ENCODE peak calls at places on chromosomes 4 and X, in ten cellular contexts. One of them, this sample, is unnamed. For H4K20me1, the result is how much of the 10 kb centered on the place peaks cover.

GRCh38 chrX:109760241-109760921 is 27.3 kb upstream of the ACSL4 start:
- DNase-seq in MM.1S: no peak
- DNase-seq in neural progenitor cell: no peak
- DNase-seq in hepatocyte: no peak
- DNase-seq in PC-9: peak
- DNase-seq in HCT116: no peak
- DNase-seq in IMR-90: no peak
- DNase-seq in H1: no peak
- DNase-seq in fibroblast of lung: no peak
- DNase-seq in GM12878: no peak
- DNase-seq in this sample: no peak

GRCh38 chrX:148871422-148872152 is 371.2 kb downstream of the AFF2 start:
- DNase-seq in neural progenitor cell: no peak
- DNase-seq in MM.1S: no peak
- DNase-seq in GM12878: no peak
- DNase-seq in PC-9: no peak
- DNase-seq in hepatocyte: no peak
- DNase-seq in fibroblast of lung: peak
- DNase-seq in HCT116: no peak
- DNase-seq in H1: no peak
- DNase-seq in IMR-90: peak
- DNase-seq in this sample: peak

GRCh38 chr4:183111452-183111885 is 12.4 kb downstream of the WWC2 start:
- DNase-seq in H1: no peak
- DNase-seq in neural progenitor cell: no peak
- DNase-seq in GM12878: no peak
- DNase-seq in hepatocyte: no peak
- DNase-seq in PC-9: no peak
- DNase-seq in IMR-90: no peak
- DNase-seq in MM.1S: no peak
- DNase-seq in HCT116: no peak
- DNase-seq in fibroblast of lung: no peak
- DNase-seq in this sample: no peak

GRCh38 chr4:76716020-76716419 is 181.9 kb downstream of the SOWAHB start:
- DNase-seq in PC-9: no peak
- DNase-seq in HCT116: no peak
- DNase-seq in IMR-90: no peak
- DNase-seq in H1: no peak
- DNase-seq in MM.1S: no peak
- DNase-seq in hepatocyte: no peak
- DNase-seq in fibroblast of lung: no peak
- DNase-seq in GM12878: no peak
- DNase-seq in neural progenitor cell: no peak
- DNase-seq in this sample: no peak

GRCh38 chr4:146654976-146655761 is 16.5 kb downstream of the POU4F2 start:
- DNase-seq in GM12878: no peak
- DNase-seq in PC-9: no peak
- DNase-seq in IMR-90: peak
- DNase-seq in hepatocyte: peak
- DNase-seq in H1: peak
- DNase-seq in MM.1S: no peak
- DNase-seq in neural progenitor cell: peak
- DNase-seq in fibroblast of lung: peak
- DNase-seq in HCT116: no peak
- DNase-seq in this sample: no peak

GRCh38 chr4:159248383-159249178 is 145.7 kb downstream of the RAPGEF2 start:
- DNase-seq in hepatocyte: peak
- DNase-seq in fibroblast of lung: peak
- DNase-seq in GM12878: no peak
- DNase-seq in MM.1S: no peak
- DNase-seq in HCT116: no peak
- DNase-seq in H1: no peak
- DNase-seq in neural progenitor cell: no peak
- DNase-seq in IMR-90: peak
- DNase-seq in PC-9: no peak
- DNase-seq in this sample: no peak

GRCh38 chr4:5953003-5953951 is 60.4 kb upstream of the CRMP1 start:
- DNase-seq in HCT116: no peak
- DNase-seq in neural progenitor cell: no peak
- DNase-seq in hepatocyte: no peak
- DNase-seq in GM12878: no peak
- DNase-seq in MM.1S: no peak
- DNase-seq in PC-9: no peak
- DNase-seq in H1: no peak
- DNase-seq in IMR-90: no peak
- DNase-seq in fibroblast of lung: no peak
- DNase-seq in this sample: no peak

GRCh38 chr4:98151145-98151929 is 8.1 kb upstream of the STPG2 start:
- DNase-seq in MM.1S: no peak
- DNase-seq in IMR-90: no peak
- DNase-seq in neural progenitor cell: no peak
- DNase-seq in GM12878: no peak
- DNase-seq in PC-9: no peak
- DNase-seq in HCT116: no peak
- DNase-seq in hepatocyte: no peak
- DNase-seq in fibroblast of lung: no peak
- DNase-seq in H1: no peak
- DNase-seq in this sample: no peak

GRCh38 chr4:117793786-117794369 is 240.4 kb upstream of the NDST3 start:
- DNase-seq in GM12878: no peak
- DNase-seq in HCT116: no peak
- DNase-seq in neural progenitor cell: no peak
- DNase-seq in PC-9: no peak
- DNase-seq in fibroblast of lung: peak
- DNase-seq in IMR-90: no peak
- DNase-seq in MM.1S: no peak
- DNase-seq in hepatocyte: no peak
- DNase-seq in H1: no peak
- DNase-seq in this sample: no peak

GRCh38 chrX:66046612-66047235 is 6.8 kb upstream of the VSIG4 start:
- DNase-seq in HCT116: no peak
- DNase-seq in IMR-90: no peak
- DNase-seq in MM.1S: peak
- DNase-seq in fibroblast of lung: no peak
- DNase-seq in GM12878: peak
- DNase-seq in hepatocyte: no peak
- DNase-seq in neural progenitor cell: no peak
- DNase-seq in PC-9: no peak
- DNase-seq in H1: no peak
- DNase-seq in this sample: no peak

GRCh38 chrX:143632625-143633387 is 3.1 kb downstream of the SLITRK4 start:
- DNase-seq in H1: no peak
- DNase-seq in MM.1S: no peak
- DNase-seq in hepatocyte: no peak
- DNase-seq in neural progenitor cell: peak
- DNase-seq in fibroblast of lung: no peak
- DNase-seq in IMR-90: no peak
- DNase-seq in HCT116: no peak
- DNase-seq in GM12878: no peak
- DNase-seq in PC-9: no peak
- DNase-seq in this sample: no peak

GRCh38 chr4:6335040-6335590 is 65.5 kb downstream of the WFS1 start:
- DNase-seq in hepatocyte: no peak
- DNase-seq in IMR-90: no peak
- DNase-seq in H1: no peak
- DNase-seq in fibroblast of lung: no peak
- DNase-seq in GM12878: no peak
- DNase-seq in MM.1S: no peak
- DNase-seq in PC-9: no peak
- DNase-seq in HCT116: no peak
- DNase-seq in neural progenitor cell: no peak
- DNase-seq in this sample: no peak

GRCh38 chrX:22969416-22969815 is 30.3 kb upstream of the DDX53 start:
- DNase-seq in hepatocyte: no peak
- DNase-seq in GM12878: no peak
- DNase-seq in IMR-90: peak
- DNase-seq in H1: no peak
- DNase-seq in MM.1S: peak
- DNase-seq in fibroblast of lung: peak
- DNase-seq in HCT116: no peak
- DNase-seq in neural progenitor cell: no peak
- DNase-seq in PC-9: no peak
- DNase-seq in this sample: no peak

GRCh38 chr4:39032218-39033085 is at the start of gene TMEM156:
- DNase-seq in HCT116: no peak
- DNase-seq in neural progenitor cell: no peak
- DNase-seq in hepatocyte: no peak
- DNase-seq in PC-9: peak
- DNase-seq in IMR-90: peak
- DNase-seq in MM.1S: peak
- DNase-seq in GM12878: peak
- DNase-seq in fibroblast of lung: no peak
- DNase-seq in H1: no peak
- DNase-seq in this sample: no peak
- H3K4me2 ChIP-seq in HCT116: peak
- H3K4me2 ChIP-seq in neural progenitor cell: no peak
- H3K4me2 ChIP-seq in hepatocyte: no peak
- H3K4me2 ChIP-seq in PC-9: peak
- H3K4me2 ChIP-seq in IMR-90: no peak
- H3K4me2 ChIP-seq in MM.1S: peak
- H3K4me2 ChIP-seq in GM12878: peak
- H3K4me2 ChIP-seq in fibroblast of lung: no peak
- H3K4me2 ChIP-seq in H1: no peak
- H3K4me2 ChIP-seq in this sample: peak

GRCh38 chr4:101258782-101259353 is 88.5 kb downstream of the PPP3CA start:
- DNase-seq in IMR-90: no peak
- DNase-seq in PC-9: no peak
- DNase-seq in H1: no peak
- DNase-seq in fibroblast of lung: peak
- DNase-seq in neural progenitor cell: no peak
- DNase-seq in HCT116: no peak
- DNase-seq in MM.1S: no peak
- DNase-seq in GM12878: no peak
- DNase-seq in hepatocyte: no peak
- DNase-seq in this sample: no peak

GRCh38 chr4:101256222-101256621 is 91.1 kb downstream of the PPP3CA start:
- DNase-seq in IMR-90: no peak
- DNase-seq in fibroblast of lung: no peak
- DNase-seq in GM12878: no peak
- DNase-seq in hepatocyte: no peak
- DNase-seq in neural progenitor cell: no peak
- DNase-seq in HCT116: no peak
- DNase-seq in H1: no peak
- DNase-seq in PC-9: no peak
- DNase-seq in MM.1S: no peak
- DNase-seq in this sample: no peak

GRCh38 chr4:101252721-101253120 is 94.6 kb downstream of the PPP3CA start:
- DNase-seq in PC-9: no peak
- DNase-seq in neural progenitor cell: no peak
- DNase-seq in GM12878: no peak
- DNase-seq in hepatocyte: no peak
- DNase-seq in MM.1S: peak
- DNase-seq in IMR-90: peak
- DNase-seq in H1: no peak
- DNase-seq in HCT116: no peak
- DNase-seq in fibroblast of lung: peak
- DNase-seq in this sample: no peak

GRCh38 chr4:101251261-101251660 is 96.1 kb downstream of the PPP3CA start:
- DNase-seq in fibroblast of lung: no peak
- DNase-seq in neural progenitor cell: no peak
- DNase-seq in MM.1S: no peak
- DNase-seq in H1: no peak
- DNase-seq in hepatocyte: no peak
- DNase-seq in IMR-90: no peak
- DNase-seq in PC-9: no peak
- DNase-seq in GM12878: no peak
- DNase-seq in HCT116: no peak
- DNase-seq in this sample: no peak

GRCh38 chr4:101254776-101255175 is 92.5 kb downstream of the PPP3CA start:
- DNase-seq in fibroblast of lung: no peak
- DNase-seq in PC-9: no peak
- DNase-seq in IMR-90: peak
- DNase-seq in H1: no peak
- DNase-seq in MM.1S: no peak
- DNase-seq in hepatocyte: no peak
- DNase-seq in neural progenitor cell: no peak
- DNase-seq in HCT116: no peak
- DNase-seq in GM12878: no peak
- DNase-seq in this sample: no peak
- H4K20me1 ChIP-seq in fibroblast of lung: under half
- H4K20me1 ChIP-seq in PC-9: under half
- H4K20me1 ChIP-seq in IMR-90: under half
- H4K20me1 ChIP-seq in H1: under half
- H4K20me1 ChIP-seq in MM.1S: under half
- H4K20me1 ChIP-seq in hepatocyte: under half
- H4K20me1 ChIP-seq in neural progenitor cell: under half
- H4K20me1 ChIP-seq in HCT116: under half
- H4K20me1 ChIP-seq in GM12878: under half
- H4K20me1 ChIP-seq in this sample: under half

DNA sequence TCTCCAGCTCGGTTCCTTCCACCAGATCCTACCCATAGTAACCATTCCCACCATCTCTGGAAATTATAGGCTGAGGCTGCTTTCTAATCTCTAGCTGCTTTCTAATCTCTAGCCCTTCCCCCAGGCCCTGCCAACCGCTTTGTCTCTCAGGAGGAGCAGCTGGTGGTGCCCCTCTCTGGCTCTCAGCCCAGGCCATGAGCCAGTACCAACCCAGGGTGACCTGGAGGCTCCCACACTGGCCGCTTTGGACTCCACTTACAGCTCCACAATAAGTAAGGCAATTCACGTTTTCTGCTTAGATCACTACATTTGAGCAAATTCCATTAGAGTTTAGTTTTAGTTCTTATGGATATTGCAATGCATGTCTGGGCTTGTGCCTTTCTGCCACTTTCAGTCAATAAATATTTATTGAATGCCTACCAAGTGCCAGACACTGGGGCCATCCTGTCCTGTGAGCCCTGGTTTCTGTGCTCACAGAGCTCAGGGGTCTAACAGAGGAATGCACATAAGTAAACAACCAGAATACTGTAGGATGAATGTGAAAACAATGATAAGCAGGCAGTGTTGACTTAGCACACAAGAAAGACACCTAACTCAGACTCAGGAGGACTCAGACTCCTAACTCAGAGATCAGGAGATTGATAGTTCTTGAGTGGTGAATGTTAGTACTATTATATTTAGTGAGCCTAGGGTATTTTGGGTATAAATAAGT is 38.9 kb downstream of the SMC1A start:
- DNase-seq in H1: no peak
- DNase-seq in PC-9: no peak
- DNase-seq in HCT116: no peak
- DNase-seq in GM12878: no peak
- DNase-seq in fibroblast of lung: no peak
- DNase-seq in MM.1S: no peak
- DNase-seq in neural progenitor cell: no peak
- DNase-seq in IMR-90: no peak
- DNase-seq in hepatocyte: no peak
- DNase-seq in this sample: no peak
- H3K4me2 ChIP-seq in H1: no peak
- H3K4me2 ChIP-seq in PC-9: no peak
- H3K4me2 ChIP-seq in HCT116: no peak
- H3K4me2 ChIP-seq in GM12878: no peak
- H3K4me2 ChIP-seq in fibroblast of lung: no peak
- H3K4me2 ChIP-seq in MM.1S: no peak
- H3K4me2 ChIP-seq in neural progenitor cell: no peak
- H3K4me2 ChIP-seq in IMR-90: no peak
- H3K4me2 ChIP-seq in hepatocyte: no peak
- H3K4me2 ChIP-seq in this sample: peak

DNA sequence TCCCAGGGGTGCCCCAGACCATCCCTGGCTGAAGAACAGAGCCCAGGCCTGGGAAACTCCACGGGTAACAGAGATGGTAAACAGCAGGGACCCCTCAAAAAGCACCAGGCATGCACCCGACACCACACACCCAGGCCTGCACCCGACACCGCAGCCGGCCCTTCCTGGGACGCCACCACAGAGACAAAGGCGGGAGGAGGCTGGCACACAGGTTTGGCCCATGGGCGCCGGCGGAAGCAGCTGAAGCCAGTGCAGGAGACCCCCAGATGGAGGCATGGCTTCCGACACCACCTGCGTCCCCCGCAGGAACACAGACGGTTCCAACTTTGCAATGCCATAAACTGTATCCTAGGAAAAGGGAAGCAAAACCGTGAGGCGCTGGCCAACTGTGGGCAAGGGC is 22.3 kb downstream of the CTBP1 start:
- DNase-seq in fibroblast of lung: no peak
- DNase-seq in MM.1S: no peak
- DNase-seq in IMR-90: no peak
- DNase-seq in neural progenitor cell: no peak
- DNase-seq in H1: no peak
- DNase-seq in PC-9: no peak
- DNase-seq in HCT116: no peak
- DNase-seq in hepatocyte: no peak
- DNase-seq in GM12878: no peak
- DNase-seq in this sample: no peak
- H4K20me1 ChIP-seq in fibroblast of lung: under half
- H4K20me1 ChIP-seq in MM.1S: under half
- H4K20me1 ChIP-seq in IMR-90: under half
- H4K20me1 ChIP-seq in neural progenitor cell: under half
- H4K20me1 ChIP-seq in H1: under half
- H4K20me1 ChIP-seq in PC-9: under half
- H4K20me1 ChIP-seq in HCT116: under half
- H4K20me1 ChIP-seq in hepatocyte: under half
- H4K20me1 ChIP-seq in GM12878: under half
- H4K20me1 ChIP-seq in this sample: under half